ENCODE peak calls at places on chromosomes 12 and 14, in seven cellular contexts. U is caudate nucleus; H is hippocampal formation; I is CD8-positive, alpha-beta memory T cell; S is stimulated activated CD4-positive, alpha-beta T cell treated with anti-CD3 and anti-CD28 coated beads, Interleukin-1b, Interleukin-23, amount 100 ng/mL, for 4 hours; E is PC-3; T is DMS153. F is an unnamed sample.
A peak's percentile ranks its signal among the peaks of the same experiment; 100 is the strongest.

GRCh38 chr12:64029013-64029857 is 184.7 kb downstream of the SRGAP1 start:
- DNase-seq in H (no peak), T (no peak), E (no peak), S (no peak), I (no peak), U (no peak), F (no peak)

GRCh38 chr14:106789318-106789717 is 1262.9 kb downstream of the TMEM121 start:
- DNase-seq in S (no peak), U (no peak), H (no peak), T (no peak), I (no peak), E (no peak), F (no peak)

GRCh38 chr12:89427508-89428156 is 75.3 kb upstream of the DUSP6 start:
- DNase-seq in E (no peak), I (no peak), H (no peak), S (no peak), U (no peak), T (no peak), F (no peak)

GRCh38 chr12:57193706-57194245 is 22.8 kb upstream of the NXPH4 start:
- DNase-seq in T (no peak), S (no peak), U (peak; percentile 60), H (no peak), E (no peak), I (no peak), F (no peak)

GRCh38 chr12:120292411-120292660 is 633 bp upstream of the RNU4-2 start:
- DNase-seq in T (no peak), U (no peak), E (no peak), I (no peak), H (no peak), S (no peak), F (no peak)

GRCh38 chr12:21600196-21600595 is 4.5 kb downstream of the GYS2 start:
- DNase-seq in I (no peak), U (no peak), H (no peak), E (no peak), T (no peak), S (no peak), F (no peak)

GRCh38 chr12:62762645-62763044 is 172.3 kb downstream of the PPM1H start:
- DNase-seq in S (no peak), I (no peak), T (no peak), U (no peak), E (no peak), H (no peak), F (no peak)

GRCh38 chr14:103880334-103880985 is 33.1 kb upstream of the PPP1R13B start:
- DNase-seq in I (peak; percentile 10), T (no peak), S (no peak), H (peak; percentile 41), U (peak; percentile 21), E (peak; percentile 60), F (peak; percentile 87)

GRCh38 chr14:36363704-36364103 is 43.3 kb upstream of the MBIP start:
- DNase-seq in H (no peak), T (no peak), S (no peak), E (no peak), I (no peak), U (no peak), F (no peak)

GRCh38 chr12:131900397-131900796 is 6.0 kb downstream of the ULK1 start:
- DNase-seq in I (no peak), E (no peak), T (no peak), H (no peak), U (no peak), S (no peak), F (no peak)

GRCh38 chr14:61438860-61439765 is 117.7 kb downstream of the PRKCH start:
- DNase-seq in T (no peak), S (no peak), H (peak; percentile 10), U (no peak), I (peak; percentile 25), E (peak; percentile 96), F (peak; percentile 32)

GRCh38 chr12:95623554-95624170 is 72.4 kb upstream of the USP44 start:
- DNase-seq in H (peak; percentile 26), U (peak; percentile 20), S (peak; percentile 8), T (no peak), I (peak; percentile 6), E (peak; percentile 89), F (peak; percentile 78)

GRCh38 chr12:38268612-38269011 is 48.0 kb upstream of the ALG10B start:
- DNase-seq in E (no peak), T (no peak), I (no peak), U (no peak), S (no peak), H (no peak), F (no peak)

GRCh38 chr14:65346895-65347294 is 65.6 kb upstream of the FUT8 start:
- DNase-seq in T (no peak), S (no peak), U (no peak), E (no peak), H (peak; percentile 6), I (no peak), F (no peak)

GRCh38 chr14:68137704-68138619 is 318.4 kb downstream of the RAD51B start:
- DNase-seq in I (no peak), E (peak; percentile 98), U (peak; percentile 65), H (peak; percentile 33), S (no peak), T (no peak), F (no peak)

GRCh38 chr12:19688489-19688888 is 249.2 kb downstream of the AEBP2 start:
- DNase-seq in H (no peak), T (no peak), E (peak; percentile 56), U (no peak), S (no peak), I (no peak), F (no peak)

GRCh38 chr12:20189767-20190166 is 178.6 kb upstream of the PDE3A start:
- DNase-seq in T (no peak), S (no peak), H (no peak), E (no peak), I (no peak), U (no peak), F (no peak)

GRCh38 chr14:23375527-23376251 is 1.2 kb upstream of the CMTM5 start:
- DNase-seq in H (no peak), U (no peak), E (no peak), T (no peak), I (no peak), S (no peak), F (no peak)

GRCh38 chr14:31505411-31505810 is 17.6 kb upstream of the GPR33 start:
- DNase-seq in H (no peak), I (no peak), U (no peak), S (no peak), T (no peak), E (no peak), F (no peak)

GRCh38 chr12:57242329-57242690 is 8.7 kb downstream of the STAC3 start:
- DNase-seq in I (no peak), E (no peak), U (no peak), S (no peak), H (no peak), T (no peak), F (no peak)

GRCh38 chr14:105912641-105913180 is 386.3 kb downstream of the TMEM121 start:
- DNase-seq in S (no peak), I (no peak), H (no peak), E (no peak), T (no peak), U (no peak), F (no peak)

GRCh38 chr12:107523760-107524558 is 161.6 kb upstream of the PWP1 start:
- DNase-seq in S (no peak), H (no peak), T (peak; percentile 96), E (no peak), U (no peak), I (no peak), F (no peak)

GRCh38 chr14:60760648-60761364 is 26.2 kb downstream of the MNAT1 start:
- DNase-seq in T (peak; percentile 87), U (no peak), H (no peak), I (no peak), S (no peak), E (peak; percentile 94), F (no peak)

GRCh38 chr12:92674500-92674899 is 28.3 kb upstream of the PLEKHG7 start:
- DNase-seq in I (no peak), H (no peak), E (no peak), T (no peak), U (no peak), S (no peak), F (no peak)

GRCh38 chr12:106415134-106415533 is 57.6 kb downstream of the POLR3B start:
- DNase-seq in H (no peak), S (no peak), E (peak; percentile 60), U (no peak), I (no peak), T (no peak), F (no peak)

GRCh38 chr12:29103539-29103974 is 45.5 kb upstream of the FAR2 start:
- DNase-seq in U (no peak), E (no peak), S (peak; percentile 34), H (no peak), I (peak; percentile 16), T (no peak), F (no peak)

GRCh38 chr14:90495357-90496276 is 98.8 kb downstream of the CALM1 start:
- DNase-seq in I (peak; percentile 10), U (no peak), S (peak; percentile 18), E (peak; percentile 69), H (no peak), T (no peak), F (no peak)

GRCh38 chr12:11171953-11172675 is 1.1 kb downstream of the SMIM10L1 start:
- DNase-seq in T (peak; percentile 2), I (no peak), U (peak; percentile 0), E (no peak), S (no peak), H (no peak), F (no peak)

GRCh38 chr14:95535226-95536021 is 574 bp downstream of the GLRX5 start:
- DNase-seq in T (no peak), S (no peak), I (no peak), E (no peak), U (no peak), H (no peak), F (peak; percentile 46)

GRCh38 chr14:51666831-51667230 is 15.1 kb downstream of the FRMD6 start:
- DNase-seq in H (no peak), S (no peak), U (no peak), I (no peak), T (no peak), E (no peak), F (no peak)

GRCh38 chr12:130951636-130952035 is 2.1 kb upstream of the ADGRD1 start:
- DNase-seq in S (no peak), T (no peak), I (no peak), E (no peak), H (no peak), U (no peak), F (no peak)

GRCh38 chr14:63174760-63175191 is 29.5 kb upstream of the RHOJ start:
- DNase-seq in E (peak; percentile 63), T (peak; percentile 23), H (no peak), U (no peak), I (no peak), S (no peak), F (peak; percentile 15)

GRCh38 chr12:102512523-102512922 is 32.2 kb upstream of the IGF1 start:
- DNase-seq in H (no peak), T (no peak), I (no peak), E (no peak), U (no peak), S (no peak), F (no peak)

GRCh38 chr14:78902010-78902623 is 731.9 kb downstream of the NRXN3 start:
- DNase-seq in S (no peak), I (no peak), E (peak; percentile 29), T (no peak), U (peak; percentile 77), H (peak; percentile 44), F (peak; percentile 26)

GRCh38 chr12:83945871-83946270 is 966.7 kb downstream of the SLC6A15 start:
- DNase-seq in U (no peak), E (peak; percentile 86), S (no peak), I (no peak), T (no peak), H (no peak), F (no peak)

GRCh38 chr12:104370989-104371870 is 67.7 kb downstream of the EID3 start:
- DNase-seq in E (peak; percentile 99), U (no peak), I (no peak), H (no peak), T (no peak), S (no peak), F (no peak)

GRCh38 chr12:49965836-49966235 is 4.2 kb downstream of the AQP5 start:
- DNase-seq in S (no peak), E (no peak), I (no peak), T (no peak), H (no peak), U (no peak), F (no peak)

GRCh38 chr14:52776816-52777215 is 14.6 kb downstream of the GNPNAT1 start:
- DNase-seq in U (no peak), S (no peak), T (no peak), E (no peak), I (no peak), H (no peak), F (no peak)